ENCODE peak calls at places on chromosomes 16 and 17, in five cellular contexts. Z, D, A, M and T are unnamed samples. For H3K4me1, the result is how much of the 10 kb centered on the place peaks cover.

GRCh38 chr16:6363891-6364607 is 968.6 kb upstream of the RBFOX1 start:
- DNase-seq in Z (no peak), D (no peak), A (no peak), M (no peak), T (no peak)

GRCh38 chr17:59893617-59894100 is 738 bp downstream of the RPS6KB1 start:
- DNase-seq in Z (peak), D (no peak), A (no peak), M (no peak), T (peak)

GRCh38 chr17:50618941-50619340 is 15.7 kb upstream of the ABCC3 start:
- DNase-seq in Z (no peak), D (no peak), A (no peak), M (no peak), T (no peak)

GRCh38 chr16:19330801-19331484 is 45.4 kb downstream of the CLEC19A start:
- DNase-seq in Z (peak), D (no peak), A (no peak), M (no peak), T (no peak)

GRCh38 chr17:65531508-65532431 is 29.7 kb downstream of the AXIN2 start:
- DNase-seq in Z (peak), D (peak), A (peak), M (peak), T (no peak)

GRCh38 chr16:24853830-24854229 is 8.1 kb downstream of the SLC5A11 start:
- DNase-seq in Z (peak), D (peak), A (no peak), M (no peak), T (peak)

GRCh38 chr17:78128616-78129384 is at the start of gene TMC6:
- DNase-seq in Z (no peak), D (no peak), A (peak), M (peak), T (peak)

GRCh38 chr16:7366041-7366440 is 33.4 kb downstream of the RBFOX1 start:
- DNase-seq in Z (no peak), D (no peak), A (no peak), M (no peak), T (no peak)

GRCh38 chr17:8426094-8426720 is 9.5 kb upstream of the NDEL1 start:
- DNase-seq in Z (no peak), D (no peak), A (no peak), M (no peak), T (no peak)

GRCh38 chr16:4696172-4696904 is 3.0 kb downstream of the NUDT16L1 start:
- DNase-seq in Z (peak), D (no peak), A (peak), M (no peak), T (peak)

GRCh38 chr16:50146479-50147435 is 6.3 kb upstream of the TENT4B start:
- DNase-seq in Z (peak), D (no peak), A (no peak), M (no peak), T (peak)

GRCh38 chr16:67528222-67528869 is at the start of gene RIPOR1:
- DNase-seq in Z (peak), D (peak), A (peak), M (peak), T (peak)

GRCh38 chr17:47953945-47954344 is 3.7 kb downstream of the PRR15L start:
- DNase-seq in Z (no peak), D (no peak), A (no peak), M (no peak), T (no peak)

GRCh38 chr16:25219070-25219737 is 2.5 kb downstream of the AQP8 start:
- DNase-seq in Z (no peak), D (no peak), A (no peak), M (no peak), T (no peak)

GRCh38 chr17:50976951-50977472 is 110.9 kb upstream of the TOB1 start:
- DNase-seq in Z (no peak), D (no peak), A (no peak), M (no peak), T (no peak)

GRCh38 chr17:77235370-77236080 is 94.8 kb downstream of the SEC14L1 start:
- DNase-seq in Z (peak), D (no peak), A (no peak), M (peak), T (no peak)

GRCh38 chr17:77497578-77497934 is 356.8 kb downstream of the SEC14L1 start:
- DNase-seq in Z (no peak), D (no peak), A (peak), M (peak), T (no peak)

GRCh38 chr17:67438669-67439068 is 61.6 kb downstream of the PITPNC1 start:
- DNase-seq in Z (no peak), D (no peak), A (no peak), M (no peak), T (peak)

GRCh38 chr17:59160203-59161025 is 4.9 kb downstream of the PRR11 start:
- DNase-seq in Z (no peak), D (no peak), A (no peak), M (no peak), T (no peak)

GRCh38 chr17:19812407-19812806 is 55.3 kb downstream of the ULK2 start:
- DNase-seq in Z (peak), D (no peak), A (no peak), M (no peak), T (no peak)

GRCh38 chr17:35568561-35568960 is 7.9 kb upstream of the SLFN14 start:
- DNase-seq in Z (peak), D (no peak), A (no peak), M (no peak), T (no peak)

GRCh38 chr17:27861979-27862378 is 31.2 kb downstream of the LYRM9 start:
- DNase-seq in Z (no peak), D (no peak), A (no peak), M (no peak), T (no peak)

GRCh38 chr17:56809820-56810179 is 23.9 kb downstream of the C17orf67 start:
- DNase-seq in Z (no peak), D (no peak), A (no peak), M (no peak), T (no peak)

GRCh38 chr16:77777745-77778144 is 10.6 kb upstream of the VAT1L start:
- DNase-seq in Z (no peak), D (no peak), A (no peak), M (no peak), T (no peak)

GRCh38 chr17:70161519-70161918 is 7.8 kb upstream of the KCNJ2 start:
- DNase-seq in Z (no peak), D (no peak), A (no peak), M (no peak), T (no peak)

GRCh38 chr17:74875155-74875969 is 2.6 kb upstream of the FDXR start:
- DNase-seq in Z (no peak), D (no peak), A (no peak), M (no peak), T (no peak)

GRCh38 chr17:67490471-67490870 is 113.4 kb downstream of the PITPNC1 start:
- DNase-seq in Z (no peak), D (peak), A (no peak), M (no peak), T (no peak)

GRCh38 chr17:13601317-13601775 is 383 bp downstream of the HS3ST3A1 start:
- DNase-seq in Z (no peak), D (no peak), A (no peak), M (peak), T (peak)

GRCh38 chr16:78310990-78311561 is 211.6 kb downstream of the WWOX start:
- DNase-seq in Z (no peak), D (no peak), A (no peak), M (no peak), T (no peak)

GRCh38 chr16:73888840-73889577 is 407.6 kb upstream of the PSMD7 start:
- DNase-seq in Z (no peak), D (no peak), A (no peak), M (no peak), T (no peak)

GRCh38 chr16:8931864-8932263 is 31.8 kb downstream of the USP7 start:
- DNase-seq in Z (peak), D (no peak), A (no peak), M (no peak), T (no peak)

GRCh38 chr17:43211123-43211479 is 574 bp upstream of the TMEM106A start:
- DNase-seq in Z (no peak), D (no peak), A (no peak), M (no peak), T (no peak)

GRCh38 chr16:24971718-24972117 is 43.5 kb downstream of the ARHGAP17 start:
- DNase-seq in Z (no peak), D (no peak), A (no peak), M (no peak), T (peak)

GRCh38 chr16:67716097-67716496 is 3.0 kb downstream of the GFOD2 start:
- DNase-seq in Z (no peak), D (no peak), A (no peak), M (no peak), T (no peak)

DNA sequence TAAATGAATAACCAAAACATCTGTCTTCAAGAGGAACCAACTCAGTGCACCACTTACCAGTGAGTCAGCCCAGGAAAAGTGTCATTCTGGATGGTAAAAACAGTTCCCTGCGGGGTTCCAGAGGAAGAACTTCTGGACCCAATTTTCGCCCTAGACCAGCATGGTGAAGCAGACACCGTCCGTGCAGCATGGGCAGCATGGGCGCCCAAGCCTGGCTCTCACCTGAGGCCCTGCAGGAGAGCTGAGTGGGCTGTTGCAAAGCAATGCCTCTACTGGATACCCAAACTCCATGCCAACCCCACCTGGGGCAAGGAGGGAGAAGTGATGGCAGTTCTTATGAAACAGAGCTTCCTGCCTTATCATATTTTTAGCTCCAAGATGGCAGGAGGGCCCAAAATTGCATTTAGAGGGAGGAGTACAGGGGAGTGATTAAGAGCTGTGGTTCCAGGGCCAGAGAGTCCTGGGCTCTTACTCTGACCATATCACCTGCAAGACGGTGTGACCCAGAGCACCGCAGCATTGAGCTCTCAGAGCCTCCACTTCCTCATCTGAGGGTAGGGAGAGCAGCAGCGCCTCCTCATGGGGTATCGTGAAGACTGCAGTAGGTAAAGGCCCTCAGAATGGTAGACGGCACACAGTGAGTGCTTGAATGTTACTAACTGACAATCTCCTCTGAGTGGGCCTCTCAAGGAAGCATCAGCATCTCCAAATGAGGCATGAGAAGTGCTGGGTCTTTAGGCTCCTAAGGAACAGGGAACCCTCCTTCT is 16.6 kb upstream of the INPP5K start:
- DNase-seq in Z (peak), D (no peak), A (no peak), M (no peak), T (peak)
- TF ChIP-seq CTCF in Z (peak), D (peak), A (peak), M (no peak), T (peak)

DNA sequence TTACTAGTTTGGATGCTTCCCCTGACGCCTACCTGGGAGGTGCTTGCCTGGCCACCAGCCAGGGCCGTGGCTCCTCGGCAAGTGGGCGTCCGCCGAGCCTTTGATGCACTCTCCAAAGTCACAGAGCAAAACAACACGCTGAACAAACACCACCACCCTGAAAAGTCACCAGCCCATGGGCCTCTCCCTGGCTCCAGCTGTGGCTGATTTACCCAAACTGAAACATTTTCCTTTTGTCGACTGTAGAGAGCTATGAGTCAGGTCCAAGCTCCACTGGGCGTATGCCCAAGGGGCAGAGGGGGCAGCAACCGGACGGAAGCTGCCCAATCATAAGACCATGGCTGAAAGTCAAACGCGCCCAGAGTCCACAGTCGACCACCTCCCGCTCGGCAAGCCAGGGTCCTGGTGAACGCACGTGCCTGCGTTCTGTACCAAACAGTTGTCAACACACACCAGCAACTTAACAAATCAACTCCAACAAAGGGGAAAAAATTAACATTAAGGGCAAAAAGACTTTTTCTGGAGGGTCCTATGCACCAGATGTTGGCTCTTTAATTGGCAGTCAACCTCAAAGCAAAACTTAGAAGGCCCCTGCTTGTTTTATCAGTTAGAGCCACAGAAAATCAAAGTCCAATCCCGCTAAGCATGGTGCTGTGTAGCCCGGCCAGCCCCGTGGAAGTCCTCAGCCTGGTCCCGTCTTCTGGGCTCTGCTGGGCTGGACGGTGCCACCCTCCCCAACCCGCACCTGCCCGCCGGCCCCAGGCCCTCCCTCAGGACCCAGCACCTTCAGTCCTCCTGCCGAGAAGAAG is 47.3 kb downstream of the TBC1D16 start:
- DNase-seq in Z (peak), D (no peak), A (no peak), M (peak), T (no peak)
- H3K4me1 ChIP-seq in Z (under half), D (under half), A (under half), M (under half), T (under half)

DNA sequence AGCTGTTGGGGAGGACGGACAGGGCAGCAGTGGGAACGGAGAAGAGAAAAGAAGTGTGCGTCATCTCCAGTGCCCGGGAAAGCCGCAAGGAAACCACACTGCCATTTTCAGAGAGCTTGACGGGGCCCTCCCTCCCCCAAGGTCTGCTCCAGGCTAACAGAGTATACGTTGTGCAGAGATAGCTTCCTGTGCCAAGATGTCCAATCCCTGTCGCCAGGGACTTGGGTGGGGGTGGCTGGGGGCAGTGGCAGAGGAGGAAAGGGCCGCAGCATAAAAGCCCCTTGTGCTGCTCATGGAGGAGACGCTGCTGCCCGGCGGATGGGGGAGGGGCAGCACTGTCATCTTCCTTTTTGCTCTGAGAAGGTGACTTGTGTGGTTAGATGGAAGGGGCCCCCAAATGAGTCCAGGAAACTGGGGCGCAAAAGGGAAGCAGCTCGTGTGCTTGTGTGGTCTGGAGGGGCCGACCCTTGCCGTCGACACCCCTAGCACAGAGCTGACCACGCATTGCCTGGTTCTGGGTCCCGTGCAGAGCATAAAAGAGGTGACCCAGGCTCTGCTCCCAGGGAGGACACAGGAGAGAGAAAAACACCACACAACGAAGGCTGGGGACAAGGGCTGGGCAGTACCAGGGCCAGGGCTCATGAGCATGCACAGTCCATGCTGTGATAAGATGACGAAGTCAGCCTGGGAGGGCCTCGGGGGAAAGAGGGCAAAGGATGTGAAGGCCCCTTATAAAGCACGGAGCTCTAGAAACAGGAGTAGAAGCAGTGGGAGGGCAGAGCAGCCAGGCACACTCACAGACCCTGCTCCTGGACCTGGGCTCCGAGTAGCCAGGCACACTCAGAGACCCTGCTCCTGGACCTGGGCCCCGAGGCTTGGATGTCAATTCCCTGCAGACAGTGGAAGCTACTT is 372.6 kb downstream of the SLC39A11 start:
- DNase-seq in Z (peak), D (no peak), A (no peak), M (no peak), T (no peak)
- H3K4me3 ChIP-seq in Z (no peak), D (no peak), A (no peak), M (no peak), T (no peak)

GRCh38 chr17:17681187-17681743 is at the start of gene RAI1:
- DNase-seq in Z (peak), D (peak), A (peak), M (peak), T (peak)

GRCh38 chr17:17682737-17683675 is 1.7 kb downstream of the RAI1 start:
- DNase-seq in Z (peak), D (peak), A (peak), M (peak), T (peak)

GRCh38 chr17:17682293-17682736 is 1.1 kb downstream of the RAI1 start:
- DNase-seq in Z (peak), D (peak), A (peak), M (peak), T (peak)

GRCh38 chr17:17680477-17681186 is 626 bp upstream of the RAI1 start:
- DNase-seq in Z (no peak), D (no peak), A (no peak), M (no peak), T (no peak)

DNA sequence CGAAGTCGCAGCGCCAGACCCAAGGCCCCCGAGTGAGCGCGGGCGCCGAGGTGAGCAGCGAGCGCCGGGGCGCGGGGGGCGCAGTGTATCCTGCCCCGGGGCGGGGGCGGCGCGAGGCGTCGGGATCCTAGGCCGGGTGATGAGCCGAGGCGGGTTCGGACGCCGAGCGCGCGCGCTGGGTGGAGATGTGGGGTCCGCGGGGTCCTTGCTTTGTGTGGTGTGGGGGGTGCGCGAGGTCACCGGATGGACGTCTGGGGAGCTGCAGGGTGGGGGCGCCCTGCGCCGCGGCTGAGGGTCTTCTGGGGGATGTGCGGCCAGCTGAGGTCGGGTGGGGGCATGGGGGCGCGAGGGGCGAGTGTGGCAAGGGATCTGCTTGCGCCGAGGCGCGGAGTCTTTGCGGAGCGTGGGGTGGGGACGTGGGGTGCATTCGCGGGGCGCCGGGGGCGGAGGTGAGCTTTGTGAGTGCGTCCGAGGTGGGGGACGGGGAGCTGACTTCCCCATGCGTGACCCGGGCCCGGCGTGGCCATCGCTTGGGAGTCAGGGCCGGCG is 560 bp downstream of the RAI1 start:
- DNase-seq in Z (no peak), D (no peak), A (peak), M (peak), T (peak)
- TF ChIP-seq CTCF in Z (no peak), D (no peak), A (no peak), M (no peak), T (no peak)

DNA sequence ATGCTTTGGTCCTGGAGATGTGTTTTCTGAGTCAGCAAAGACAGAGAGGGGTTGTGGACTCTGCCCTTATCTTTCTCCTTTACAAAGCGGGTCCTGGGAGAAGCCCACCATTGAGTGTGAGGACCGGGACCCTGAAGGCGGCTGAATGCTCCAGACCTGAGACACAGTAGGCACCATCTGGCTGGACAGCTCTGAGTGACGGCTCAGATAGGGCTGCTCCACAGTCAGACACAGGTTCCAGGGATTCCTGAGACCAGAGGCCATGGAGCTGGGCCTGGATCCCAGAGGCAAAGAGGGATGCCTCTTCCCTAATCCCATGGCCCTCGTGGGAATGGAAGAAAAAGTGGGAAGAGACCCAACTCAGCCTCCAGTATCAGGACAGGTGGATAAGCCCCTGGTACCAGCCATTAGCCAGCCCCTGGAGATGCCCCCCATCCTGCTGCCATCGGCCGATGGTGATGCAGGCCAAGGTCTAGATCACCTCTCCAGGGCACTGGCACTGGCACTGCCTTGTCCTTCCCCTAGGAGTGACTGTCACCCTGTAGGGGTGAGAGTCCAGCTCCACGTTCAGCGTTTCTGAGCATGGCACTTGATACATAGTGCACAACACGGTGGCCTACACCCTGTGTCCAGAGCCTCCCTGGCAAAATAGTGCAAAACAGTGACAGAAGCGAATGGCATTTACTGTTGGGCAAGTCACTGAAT is 4.7 kb downstream of the MMP15 start:
- DNase-seq in Z (no peak), D (no peak), A (peak), M (no peak), T (no peak)
- H3K4me1 ChIP-seq in Z (half or more), D (under half), A (half or more), M (under half), T (under half)